ENCODE peak calls at places on chromosomes 7 and 10, in five cellular contexts. E, S, Z, J and A are unnamed samples.

GRCh38 chr7:151374139-151374538 is 32.5 kb downstream of the NUB1 start:
- DNase-seq in E (no peak), S (no peak), Z (no peak), J (no peak), A (no peak)

GRCh38 chr7:108181073-108181985 is 51.2 kb upstream of the LAMB4 start:
- DNase-seq in E (no peak), S (peak), Z (peak), J (no peak), A (peak)

GRCh38 chr10:50625663-50626062 is 1.9 kb upstream of the SGMS1 start:
- DNase-seq in E (no peak), S (peak), Z (no peak), J (no peak), A (peak)

GRCh38 chr10:99921948-99922347 is 87.8 kb downstream of the DNMBP start:
- DNase-seq in E (no peak), S (no peak), Z (no peak), J (no peak), A (no peak)

GRCh38 chr10:43035785-43036184 is 41.1 kb upstream of the RET start:
- DNase-seq in E (no peak), S (no peak), Z (no peak), J (no peak), A (no peak)

GRCh38 chr7:101691822-101692384 is 62.8 kb upstream of the MYL10 start:
- DNase-seq in E (no peak), S (no peak), Z (no peak), J (no peak), A (no peak)

GRCh38 chr10:104351067-104351681 is 2.5 kb upstream of the CFAP58 start:
- DNase-seq in E (no peak), S (peak), Z (peak), J (no peak), A (peak)

GRCh38 chr7:139958599-139959380 is 104.0 kb downstream of the PARP12 start:
- DNase-seq in E (no peak), S (no peak), Z (no peak), J (no peak), A (peak)

GRCh38 chr7:47510192-47510591 is 71.7 kb downstream of the TNS3 start:
- DNase-seq in E (no peak), S (no peak), Z (no peak), J (no peak), A (no peak)

GRCh38 chr7:67462781-67463191 is 466.2 kb downstream of the TYW1 start:
- DNase-seq in E (peak), S (no peak), Z (no peak), J (no peak), A (no peak)

GRCh38 chr7:78083466-78084120 is 285.0 kb downstream of the PHTF2 start:
- DNase-seq in E (no peak), S (peak), Z (no peak), J (no peak), A (no peak)

GRCh38 chr7:85733163-85733915 is 546.5 kb upstream of the SEMA3D start:
- DNase-seq in E (no peak), S (peak), Z (peak), J (no peak), A (peak)

GRCh38 chr7:7989133-7989984 is 20.8 kb downstream of the GLCCI1 start:
- DNase-seq in E (no peak), S (no peak), Z (no peak), J (no peak), A (no peak)

GRCh38 chr10:43226851-43227845 is 39.7 kb downstream of the RASGEF1A start:
- DNase-seq in E (no peak), S (no peak), Z (no peak), J (peak), A (no peak)

GRCh38 chr10:91247360-91248111 is 27.1 kb downstream of the PCGF5 start:
- DNase-seq in E (no peak), S (peak), Z (peak), J (peak), A (peak)

GRCh38 chr7:1899951-1900762 is 230.1 kb downstream of the ELFN1 start:
- DNase-seq in E (no peak), S (no peak), Z (no peak), J (no peak), A (no peak)

GRCh38 chr7:497946-498655 is 21.5 kb downstream of the PDGFA start:
- DNase-seq in E (no peak), S (no peak), Z (no peak), J (peak), A (no peak)

GRCh38 chr10:58943234-58943633 is 233.2 kb upstream of the PHYHIPL start:
- DNase-seq in E (no peak), S (no peak), Z (peak), J (no peak), A (no peak)

GRCh38 chr10:65570143-65571010 is 1355.5 kb upstream of the LRRTM3 start:
- DNase-seq in E (no peak), S (peak), Z (peak), J (peak), A (peak)

GRCh38 chr7:149873074-149873967 is 448 bp upstream of the ATP6V0E2 start:
- DNase-seq in E (peak), S (peak), Z (peak), J (peak), A (peak)

GRCh38 chr7:149870701-149871483 is 2.9 kb upstream of the ATP6V0E2 start:
- DNase-seq in E (no peak), S (no peak), Z (no peak), J (no peak), A (no peak)

GRCh38 chr7:149871576-149871975 is 2.2 kb upstream of the ATP6V0E2 start:
- DNase-seq in E (no peak), S (no peak), Z (no peak), J (no peak), A (no peak)

GRCh38 chr7:149873968-149874643 is at the start of gene ATP6V0E2:
- DNase-seq in E (no peak), S (no peak), Z (no peak), J (no peak), A (no peak)

DNA sequence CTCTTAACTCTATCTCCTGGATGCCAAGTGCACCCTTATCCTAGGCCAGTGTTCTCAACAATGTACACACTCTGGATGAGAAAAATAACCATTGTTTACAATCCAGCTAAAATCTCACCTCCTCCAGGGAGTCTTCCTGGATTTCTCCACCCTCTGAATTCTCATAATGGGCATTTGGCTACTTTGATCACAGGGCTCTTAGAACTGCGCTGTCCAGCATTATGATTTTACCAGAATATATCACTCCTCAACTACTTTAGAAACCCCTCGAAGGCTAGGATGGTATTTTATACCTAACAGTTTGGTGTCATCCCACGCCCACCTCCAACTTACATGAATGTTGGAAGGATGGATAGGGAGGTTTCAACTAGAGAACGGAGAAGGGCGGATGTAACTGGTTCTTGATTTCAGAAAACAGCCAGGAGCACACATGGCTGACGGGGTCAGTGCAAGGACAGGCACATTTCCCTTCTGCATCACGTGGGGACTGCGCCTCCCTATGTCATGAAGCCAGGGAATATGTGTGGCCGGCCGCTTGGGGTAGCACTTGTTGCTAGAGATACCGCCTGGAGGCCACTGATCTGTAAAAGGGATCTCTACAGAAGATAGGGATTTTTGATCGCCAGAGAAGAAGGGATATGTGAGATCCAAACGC is 1.2 kb upstream of the ATP6V0E2 start:
- DNase-seq in E (peak), S (peak), Z (peak), J (peak), A (peak)
- TF ChIP-seq CTCF in E (no peak), S (peak), Z (peak), J (peak), A (peak)

GRCh38 chr10:80856186-80856585 is 318.5 kb downstream of the SH2D4B start:
- DNase-seq in E (no peak), S (no peak), Z (no peak), J (no peak), A (no peak)

GRCh38 chr10:80860719-80861118 is 323.0 kb downstream of the SH2D4B start:
- DNase-seq in E (no peak), S (no peak), Z (no peak), J (no peak), A (no peak)

DNA sequence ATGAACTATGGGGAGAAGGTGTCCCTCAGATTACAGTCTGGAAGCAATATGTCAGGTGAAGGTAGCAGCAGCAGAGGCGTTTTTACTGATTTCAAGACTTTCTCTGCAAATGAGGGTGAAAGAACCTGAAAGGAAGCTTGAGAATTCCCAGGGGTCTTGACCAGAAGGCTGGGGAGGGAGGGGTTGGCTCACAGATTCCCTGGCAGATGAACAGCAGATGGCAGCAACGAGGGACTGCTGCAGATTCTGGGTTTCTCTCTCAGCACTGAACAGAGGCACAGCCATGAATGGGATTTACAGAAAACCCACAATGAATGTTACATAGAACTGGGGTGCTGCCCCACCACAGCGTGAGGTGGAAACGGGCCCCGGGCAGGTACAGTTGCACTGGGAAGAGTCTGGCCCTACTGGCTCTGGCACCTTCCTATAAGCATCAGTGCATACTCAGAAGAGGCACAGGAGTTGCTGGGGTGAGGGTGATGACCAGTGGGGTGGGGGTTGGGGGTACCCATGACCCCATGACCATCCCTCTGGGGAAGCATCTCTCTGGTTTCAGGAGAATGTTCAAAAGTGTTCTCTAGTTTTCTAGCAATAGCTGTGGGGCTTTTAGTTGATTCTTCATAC is 317.8 kb downstream of the SH2D4B start:
- DNase-seq in E (no peak), S (no peak), Z (no peak), J (no peak), A (no peak)
- TF ChIP-seq CTCF in E (no peak), S (no peak), Z (no peak), J (no peak), A (peak)

DNA sequence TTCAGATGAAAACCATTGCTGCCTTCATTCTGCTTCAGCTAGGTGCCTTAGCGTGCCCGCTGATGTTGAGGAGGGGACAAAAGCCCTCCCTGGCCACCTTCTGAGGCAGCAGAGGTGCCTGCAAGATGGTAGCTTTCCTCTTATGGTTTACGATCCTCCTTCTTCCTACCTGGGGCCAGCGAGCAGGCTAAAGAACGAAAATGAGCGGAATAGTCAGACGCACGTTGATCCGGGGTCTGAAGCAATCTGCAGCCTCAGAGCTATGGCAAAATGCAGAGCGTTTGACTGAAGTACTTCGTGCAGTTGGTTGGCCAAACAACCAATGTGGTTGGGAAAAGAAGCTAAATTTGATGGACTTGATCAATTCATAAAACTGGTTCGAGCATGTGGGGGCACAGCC is 95.5 kb downstream of the GATA3 start:
- DNase-seq in E (no peak), S (no peak), Z (no peak), J (no peak), A (no peak)
- TF ChIP-seq CTCF in E (no peak), S (no peak), Z (no peak), J (no peak), A (no peak)

GRCh38 chr7:95725170-95725569 is 47.2 kb upstream of the DYNC1I1 start:
- DNase-seq in E (no peak), S (no peak), Z (peak), J (no peak), A (no peak)
- TF ChIP-seq CTCF in E (no peak), S (no peak), Z (no peak), J (no peak), A (peak)

GRCh38 chr10:97534746-97535367 is 36.1 kb downstream of the UBTD1 start:
- DNase-seq in E (no peak), S (no peak), Z (peak), J (peak), A (no peak)
- TF ChIP-seq CTCF in E (no peak), S (peak), Z (peak), J (peak), A (peak)

GRCh38 chr10:71837085-71837827 is 13.8 kb downstream of the PSAP start:
- DNase-seq in E (no peak), S (no peak), Z (no peak), J (no peak), A (no peak)
- TF ChIP-seq CTCF in E (no peak), S (peak), Z (peak), J (peak), A (peak)